ENCODE peak calls at places on chromosomes 3 and 15, in five cellular contexts. O is Peyer's patch; L is activated naive CD4-positive, alpha-beta T cell treated with anti-CD3 and anti-CD28 coated beads, Interleukin-2, amount 10 ng/mL, durations not matched to agents 7 days and 5 days; N is non-pigmented ciliary epithelial cell; B is GM20000. U is an unnamed sample.

GRCh38 chr3:100766069-100766468 is 56.8 kb downstream of the TFG start:
- DNase-seq in N (no peak), O (no peak), L (peak; percentile 38), B (no peak), U (no peak)

GRCh38 chr3:36114353-36114752 is 266.0 kb upstream of the STAC start:
- DNase-seq in B (no peak), N (no peak), L (no peak), O (no peak), U (no peak)

GRCh38 chr15:97030251-97030650 is 699.8 kb downstream of the NR2F2 start:
- DNase-seq in B (no peak), L (no peak), O (no peak), N (no peak), U (no peak)

GRCh38 chr3:190543656-190544055 is 29.8 kb downstream of the IL1RAP start:
- DNase-seq in O (no peak), B (no peak), N (no peak), L (no peak), U (no peak)

GRCh38 chr3:20236603-20237002 is 50.6 kb upstream of the SGO1 start:
- DNase-seq in B (no peak), N (no peak), L (no peak), O (no peak), U (no peak)

GRCh38 chr15:60374628-60375081 is 23.1 kb downstream of the ANXA2 start:
- DNase-seq in B (no peak), N (peak; percentile 92), O (peak; percentile 58), L (no peak), U (no peak)

GRCh38 chr15:96330064-96330449 is 443 bp upstream of the NR2F2 start:
- DNase-seq in N (no peak), B (no peak), L (peak; percentile 38), O (no peak), U (no peak)

GRCh38 chr15:48527517-48527916 is 118.0 kb downstream of the FBN1 start:
- DNase-seq in N (no peak), O (no peak), L (no peak), B (no peak), U (no peak)

GRCh38 chr3:48507256-48508061 is 3.5 kb upstream of the SHISA5 start:
- DNase-seq in N (no peak), O (peak; percentile 88), L (peak; percentile 86), B (peak; percentile 81), U (peak; percentile 90)

GRCh38 chr15:45458746-45459403 is 63.7 kb downstream of the SLC30A4 start:
- DNase-seq in B (peak; percentile 76), L (peak; percentile 88), O (peak; percentile 93), N (no peak), U (peak; percentile 65)

GRCh38 chr3:19229086-19229485 is 80.8 kb downstream of the KCNH8 start:
- DNase-seq in N (no peak), O (no peak), L (no peak), B (no peak), U (no peak)

GRCh38 chr3:53229606-53230005 is 26.2 kb downstream of the TKT start:
- DNase-seq in O (no peak), B (no peak), N (no peak), L (no peak), U (no peak)

GRCh38 chr3:38576131-38577088 is 73.1 kb downstream of the SCN5A start:
- DNase-seq in B (no peak), L (peak; percentile 10), N (no peak), O (no peak), U (no peak)

GRCh38 chr15:65087411-65087810 is 10.9 kb downstream of the KBTBD13 start:
- DNase-seq in B (no peak), O (no peak), L (no peak), N (no peak), U (no peak)

GRCh38 chr15:66679657-66680108 is 22.4 kb upstream of the SMAD6 start:
- DNase-seq in O (no peak), L (no peak), B (no peak), N (no peak), U (peak; percentile 72)

GRCh38 chr3:38029400-38030125 is at the start of gene PLCD1:
- DNase-seq in N (no peak), B (peak; percentile 56), O (peak; percentile 77), L (peak; percentile 68), U (peak; percentile 99)

GRCh38 chr3:122298239-122298638 is 26.8 kb upstream of the CSTA start:
- DNase-seq in B (peak; percentile 44), O (no peak), L (peak; percentile 47), N (no peak), U (no peak)

GRCh38 chr15:47820047-47820779 is 102.9 kb downstream of the SEMA6D start:
- DNase-seq in O (no peak), N (no peak), L (no peak), B (no peak), U (no peak)

GRCh38 chr3:112587336-112587735 is 25.5 kb downstream of the SLC35A5 start:
- DNase-seq in O (no peak), B (no peak), L (no peak), N (no peak), U (no peak)

GRCh38 chr3:123138819-123139517 is 62.8 kb upstream of the SEC22A start:
- DNase-seq in B (no peak), N (no peak), L (no peak), O (no peak), U (no peak)

GRCh38 chr15:34772312-34772711 is 17.5 kb upstream of the GJD2 start:
- DNase-seq in B (no peak), O (no peak), N (no peak), L (no peak), U (no peak)

GRCh38 chr3:32399030-32399620 is 7.5 kb downstream of the CMTM7 start:
- DNase-seq in B (peak; percentile 69), N (no peak), L (peak; percentile 49), O (no peak), U (peak; percentile 60)

GRCh38 chr3:137762674-137763593 is 1.2 kb upstream of the SOX14 start:
- DNase-seq in N (no peak), B (no peak), L (no peak), O (no peak), U (peak; percentile 37)

GRCh38 chr15:40388941-40389823 is 6.7 kb downstream of the KNSTRN start:
- DNase-seq in N (no peak), O (no peak), B (no peak), L (no peak), U (no peak)

GRCh38 chr3:21779909-21780308 is 28.9 kb upstream of the ZNF385D start:
- DNase-seq in B (no peak), N (no peak), O (no peak), L (no peak), U (no peak)

GRCh38 chr3:129132097-129132866 is 10.7 kb upstream of the RAB43 start:
- DNase-seq in N (no peak), B (no peak), O (no peak), L (no peak), U (no peak)

GRCh38 chr15:74784426-74784825 is 2.5 kb downstream of the CSK start:
- DNase-seq in N (no peak), O (peak; percentile 41), B (no peak), L (no peak), U (no peak)

GRCh38 chr3:52798978-52799476 is 4.4 kb downstream of the ITIH3 start:
- DNase-seq in B (peak; percentile 61), N (no peak), L (peak; percentile 46), O (no peak), U (peak; percentile 97)

GRCh38 chr15:74307827-74308642 is 59.4 kb downstream of the CYP11A1 start:
- DNase-seq in B (peak; percentile 70), L (peak; percentile 57), O (peak; percentile 55), N (no peak), U (peak; percentile 92)

GRCh38 chr3:112747624-112748023 is 99.0 kb downstream of the CD200R1L start:
- DNase-seq in N (no peak), O (no peak), L (no peak), B (no peak), U (no peak)

GRCh38 chr3:129549006-129549800 is 6.2 kb downstream of the H1-8 start:
- DNase-seq in L (no peak), N (peak; percentile 17), O (no peak), B (no peak), U (no peak)

U was measured in H7.